ENCODE peak calls at places on chromosomes 7 and 10, in six cellular contexts. E is DND-41; G is brain microvascular endothelial cell; J is fibroblast of mammary gland; U is WTC11; D is activated effector memory CD4-positive, alpha-beta T cell treated with Interleukin-2 at 50 U/mL for 16 hours. O is an unnamed sample.

GRCh38 chr10:79244841-79245504 is 102.3 kb upstream of the PPIF start:
- DNase-seq in U (no peak), D (no peak), E (no peak), G (no peak), J (no peak), O (no peak)

GRCh38 chr10:78396754-78397153 is 363.1 kb downstream of the RPS24 start:
- DNase-seq in U (no peak), E (no peak), G (no peak), D (no peak), J (no peak), O (no peak)

GRCh38 chr10:93599335-93599734 is 1.7 kb downstream of the RBP4 start:
- DNase-seq in J (no peak), U (no peak), G (no peak), E (no peak), D (no peak), O (no peak)

GRCh38 chr10:95237376-95238170 is 43.5 kb downstream of the ACSM6 start:
- DNase-seq in U (no peak), D (no peak), G (no peak), J (peak; percentile 42), E (no peak), O (no peak)

GRCh38 chr10:129580897-129581296 is 113.9 kb downstream of the MGMT start:
- DNase-seq in U (no peak), D (no peak), E (no peak), J (no peak), G (no peak), O (no peak)

GRCh38 chr10:59905735-59906416 is 480 bp downstream of the CCDC6 start:
- DNase-seq in G (no peak), D (no peak), E (peak; percentile 26), U (no peak), J (peak; percentile 8), O (no peak)

GRCh38 chr7:5525271-5526189 is 101.9 kb upstream of the TNRC18 start:
- DNase-seq in U (no peak), D (peak; percentile 8), G (no peak), E (no peak), J (peak; percentile 56), O (no peak)

GRCh38 chr10:125095776-125096175 is 64.6 kb downstream of the CTBP2 start:
- DNase-seq in E (no peak), G (no peak), J (no peak), D (no peak), U (peak; percentile 9), O (no peak)

GRCh38 chr7:131976411-131976810 is 420.0 kb upstream of the PODXL start:
- DNase-seq in U (no peak), G (no peak), J (no peak), E (no peak), D (no peak), O (no peak)

GRCh38 chr7:48298779-48299178 is 127.5 kb downstream of the ABCA13 start:
- DNase-seq in D (no peak), U (no peak), J (peak; percentile 87), G (peak; percentile 93), E (no peak), O (no peak)

O was measured in astrocyte of the cerebellum.